ENCODE peak calls at places on chromosomes 4 and X, in seven cellular contexts. A is M059J; Y is AG04450; B is occipital lobe; K is mammary epithelial cell; R is immature natural killer cell; M is stimulated activated CD8-positive, alpha-beta memory T cell treated with anti-CD3 and anti-CD28 coated beads, Interleukin-7, amount 100 ng/mL, for 1 hour. F is an unnamed sample.

GRCh38 chr4:187937557-187937956 is 58.0 kb upstream of the ZFP42 start:
- DNase-seq in R (no peak), K (no peak), A (no peak), Y (no peak), M (no peak), B (no peak), F (no peak)

GRCh38 chrX:2928583-2929434 is at the start of gene ARSD:
- DNase-seq in M (peak; percentile 21), A (peak; percentile 90), K (peak; percentile 86), R (peak; percentile 70), B (peak; percentile 12), Y (peak; percentile 79), F (peak; percentile 21)

GRCh38 chr4:42501624-42502401 is 104.5 kb downstream of the SHISA3 start:
- DNase-seq in B (no peak), K (no peak), M (no peak), R (no peak), Y (no peak), A (no peak), F (no peak)

GRCh38 chr4:148116264-148116663 is 325.9 kb downstream of the NR3C2 start:
- DNase-seq in A (peak; percentile 49), B (no peak), K (no peak), R (no peak), Y (peak; percentile 36), M (no peak), F (no peak)

GRCh38 chr4:2812985-2813384 is 20.1 kb downstream of the SH3BP2 start:
- DNase-seq in A (no peak), M (no peak), R (no peak), Y (no peak), K (no peak), B (no peak), F (no peak)

GRCh38 chr4:149752729-149753128 is 62.9 kb downstream of the IQCM start:
- DNase-seq in B (no peak), M (no peak), Y (no peak), A (no peak), K (peak; percentile 16), R (no peak), F (no peak)

GRCh38 chr4:128323401-128323800 is 35.8 kb upstream of the PGRMC2 start:
- DNase-seq in Y (no peak), K (peak; percentile 38), M (no peak), A (no peak), R (no peak), B (no peak), F (no peak)

GRCh38 chr4:101274888-101275752 is 72.2 kb downstream of the PPP3CA start:
- DNase-seq in A (no peak), R (no peak), K (no peak), M (no peak), B (no peak), Y (no peak), F (no peak)

GRCh38 chr4:78439328-78439727 is 112.2 kb upstream of the ANXA3 start:
- DNase-seq in R (no peak), B (no peak), K (no peak), A (no peak), M (no peak), Y (no peak), F (no peak)

GRCh38 chr4:165150545-165150944 is 37.9 kb upstream of the TMEM192 start:
- DNase-seq in K (no peak), B (no peak), Y (no peak), A (no peak), M (no peak), R (no peak), F (no peak)

GRCh38 chr4:168150651-168151050 is 58.3 kb downstream of the ANXA10 start:
- DNase-seq in Y (no peak), R (no peak), B (no peak), A (peak; percentile 35), M (no peak), K (no peak), F (no peak)

GRCh38 chr4:56907489-56908205 is at the start of gene REST:
- DNase-seq in A (peak; percentile 43), Y (no peak), M (peak; percentile 61), K (peak; percentile 55), R (peak; percentile 90), B (peak; percentile 27), F (peak; percentile 91)

GRCh38 chr4:25065451-25065850 is 34.7 kb upstream of the LGI2 start:
- DNase-seq in M (no peak), Y (no peak), K (no peak), A (no peak), B (no peak), R (no peak), F (no peak)

GRCh38 chr4:168731006-168731636 is 234.3 kb downstream of the PALLD start:
- DNase-seq in M (no peak), K (peak; percentile 55), B (no peak), Y (no peak), R (no peak), A (peak; percentile 42), F (no peak)

GRCh38 chrX:22481436-22481835 is 208.7 kb downstream of the CBLL2 start:
- DNase-seq in B (no peak), Y (no peak), A (no peak), K (no peak), M (no peak), R (no peak), F (no peak)

GRCh38 chr4:26420903-26421302 is 69.4 kb downstream of the CCKAR start:
- DNase-seq in M (no peak), A (peak; percentile 46), B (no peak), R (no peak), K (no peak), Y (no peak), F (no peak)

GRCh38 chrX:10795721-10796120 is 175.3 kb upstream of the MID1 start:
- DNase-seq in R (no peak), K (no peak), A (peak; percentile 26), M (no peak), B (no peak), Y (no peak), F (no peak)

GRCh38 chrX:123983240-123983639 is 21.7 kb downstream of the STAG2 start:
- DNase-seq in R (no peak), K (no peak), Y (no peak), B (no peak), M (no peak), A (no peak), F (no peak)

F was measured in CD4-positive, alpha-beta memory T cell.